ENCODE peak calls at places on chromosome 20, in four cellular contexts. B is HL-60, S is GM12878, T is K562. W is an unnamed sample.

GRCh38 chr20:58651823-58652605 is 931 bp downstream of the STX16 start:
- DNase-seq in B (peak; percentile 67), S (peak; percentile 61), T (peak; percentile 82), W (peak; percentile 56)

GRCh38 chr20:43925786-43926185 is 11.1 kb downstream of the TOX2 start:
- DNase-seq in B (no peak), S (no peak), T (no peak), W (no peak)

GRCh38 chr20:51525241-51526104 is 17.0 kb downstream of the NFATC2 start:
- DNase-seq in B (peak; percentile 62), S (no peak), T (peak; percentile 66), W (no peak)

GRCh38 chr20:44961024-44961866 is 1.0 kb upstream of the TOMM34 start:
- DNase-seq in B (no peak), S (no peak), T (no peak), W (no peak)

GRCh38 chr20:43426172-43426571 is 31.5 kb upstream of the SRSF6 start:
- DNase-seq in B (no peak), S (no peak), T (no peak), W (no peak)

GRCh38 chr20:19431906-19432305 is 219.5 kb downstream of the SLC24A3 start:
- DNase-seq in B (no peak), S (no peak), T (no peak), W (no peak)

GRCh38 chr20:54208492-54209044 is 681 bp downstream of the PFDN4 start:
- DNase-seq in B (peak; percentile 15), S (no peak), T (peak; percentile 39), W (no peak)

GRCh38 chr20:45363611-45364492 is 896 bp downstream of the SYS1 start:
- DNase-seq in B (no peak), S (no peak), T (no peak), W (no peak)

GRCh38 chr20:59031326-59032022 is 661 bp downstream of the ATP5F1E start:
- DNase-seq in B (no peak), S (no peak), T (no peak), W (no peak)

GRCh38 chr20:60789399-60789798 is 462.7 kb upstream of the CDH4 start:
- DNase-seq in B (no peak), S (no peak), T (no peak), W (no peak)

GRCh38 chr20:10716855-10717254 is 43.1 kb upstream of the JAG1 start:
- DNase-seq in B (no peak), S (no peak), T (no peak), W (no peak)

GRCh38 chr20:11544029-11544678 is 373.5 kb upstream of the BTBD3 start:
- DNase-seq in B (peak; percentile 13), S (peak; percentile 40), T (peak; percentile 18), W (peak; percentile 21)

GRCh38 chr20:52105045-52105572 is 86.5 kb downstream of the ZFP64 start:
- DNase-seq in B (no peak), S (no peak), T (no peak), W (no peak)

GRCh38 chr20:1928782-1929181 is 33.6 kb downstream of the SIRPA start:
- DNase-seq in B (no peak), S (no peak), T (no peak), W (no peak)

GRCh38 chr20:25310268-25310920 is 62.5 kb downstream of the PYGB start:
- DNase-seq in B (peak; percentile 81), S (peak; percentile 67), T (peak; percentile 88), W (peak; percentile 65)
- TF ChIP-seq POLR2AphosphoS5 in B (no peak), S (no peak), T (peak; percentile 45), W (no peak)

GRCh38 chr20:41408131-41408789 is 41.6 kb upstream of the EMILIN3 start:
- DNase-seq in B (peak; percentile 7), S (peak; percentile 48), T (no peak), W (no peak)
- TF ChIP-seq SPI1 in B (no peak), S (no peak), T (no peak), W (no peak)

DNA sequence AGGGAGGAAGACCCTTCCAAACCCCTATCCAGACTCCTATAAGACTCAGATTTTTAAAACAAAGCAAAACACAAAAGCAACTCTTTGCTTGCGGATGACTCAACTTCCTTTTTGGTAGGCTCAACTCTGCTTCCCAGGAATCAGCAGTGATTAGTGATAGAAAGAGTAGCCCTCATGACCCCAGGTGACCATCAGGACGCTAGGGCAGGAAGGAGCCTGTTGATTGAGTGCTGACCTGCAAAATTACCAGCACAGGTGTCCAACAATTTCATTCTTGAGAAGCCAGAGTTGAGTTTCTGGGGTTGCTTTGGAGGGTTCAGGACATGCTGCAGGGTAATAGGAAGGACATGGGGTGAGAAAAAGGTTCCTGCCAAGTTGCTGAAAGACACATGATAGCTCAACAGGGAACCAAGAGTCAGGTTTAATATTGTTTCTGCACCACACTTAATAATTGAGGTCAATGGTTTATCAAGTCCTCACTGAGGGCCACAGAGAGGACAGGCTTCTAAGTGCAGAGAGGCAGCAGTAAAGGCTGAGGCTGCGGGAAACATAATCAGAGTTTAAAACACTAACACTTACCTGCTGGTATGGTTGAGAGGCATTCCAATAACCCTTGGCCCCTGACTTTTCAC is 67.4 kb upstream of the BMP2 start:
- DNase-seq in B (no peak), S (no peak), T (no peak), W (no peak)
- TF ChIP-seq POLR2AphosphoS5 in B (no peak), S (no peak), T (no peak), W (no peak)

DNA sequence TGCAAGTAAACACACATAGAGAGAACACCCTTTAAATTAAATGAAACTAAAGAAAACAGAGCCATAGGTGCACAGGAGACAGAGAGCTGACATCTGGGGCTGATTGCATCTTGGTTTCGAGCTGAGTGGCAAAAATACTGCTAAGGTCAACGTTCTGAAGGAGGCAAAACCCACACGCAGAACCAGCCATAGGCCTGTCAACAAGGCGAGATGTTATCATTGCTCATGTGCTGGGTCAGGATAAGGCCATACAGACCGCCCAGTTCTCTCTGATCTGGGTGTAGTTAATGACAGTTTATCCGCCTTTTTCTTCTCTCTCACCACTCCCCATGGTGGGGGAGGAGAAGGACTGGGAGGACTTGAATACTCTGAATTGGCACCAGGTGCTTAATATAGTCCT is 4.5 kb upstream of the FAM110A start:
- DNase-seq in B (no peak), S (no peak), T (peak; percentile 89), W (no peak)
- TF ChIP-seq SPI1 in B (no peak), S (no peak), T (no peak), W (no peak)

DNA sequence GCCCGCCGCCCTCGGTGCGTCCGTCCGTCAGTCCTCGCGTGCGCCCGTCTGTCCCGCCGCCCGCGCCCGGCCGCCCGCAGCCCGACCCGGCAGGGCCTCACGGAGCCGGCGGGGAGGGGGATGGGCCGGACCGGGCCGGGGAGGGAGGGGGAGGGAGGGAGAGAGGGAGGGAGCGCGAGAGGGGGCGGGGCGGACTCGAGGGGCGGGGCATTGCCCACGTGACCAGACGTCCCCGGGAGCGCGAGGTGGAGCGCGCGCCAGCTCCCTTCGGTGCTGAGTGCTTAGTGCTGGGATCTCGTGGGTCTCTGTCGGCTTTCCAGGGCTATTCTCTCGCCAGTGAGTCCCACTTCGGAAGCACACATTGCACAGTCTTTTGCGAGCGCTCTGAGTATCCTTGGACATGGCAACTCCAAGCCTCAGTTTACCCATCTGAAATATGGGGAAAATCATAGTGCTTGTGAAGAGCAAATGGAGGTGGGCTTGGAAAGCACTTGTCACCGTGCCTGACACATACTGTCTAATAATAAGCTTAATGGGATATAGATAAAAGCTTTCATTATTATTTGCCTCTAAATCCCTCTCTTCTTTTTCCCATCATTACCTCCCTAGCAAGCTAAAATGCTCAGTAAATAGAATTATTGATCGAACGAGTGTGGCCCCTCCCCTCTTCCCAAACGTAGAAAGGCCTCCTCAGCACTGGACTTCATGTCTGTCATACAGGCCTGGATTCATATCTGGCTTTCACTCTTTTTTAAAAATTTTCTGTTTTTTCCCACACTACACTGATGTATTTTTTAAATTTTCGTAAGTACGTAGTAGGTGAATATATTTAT is at the start of gene NCOA6:
- DNase-seq in B (peak; percentile 72), S (no peak), T (peak; percentile 89), W (peak; percentile 69)
- TF ChIP-seq POLR2AphosphoS5 in B (peak; percentile 75), S (peak; percentile 49), T (peak; percentile 75), W (no peak)

DNA sequence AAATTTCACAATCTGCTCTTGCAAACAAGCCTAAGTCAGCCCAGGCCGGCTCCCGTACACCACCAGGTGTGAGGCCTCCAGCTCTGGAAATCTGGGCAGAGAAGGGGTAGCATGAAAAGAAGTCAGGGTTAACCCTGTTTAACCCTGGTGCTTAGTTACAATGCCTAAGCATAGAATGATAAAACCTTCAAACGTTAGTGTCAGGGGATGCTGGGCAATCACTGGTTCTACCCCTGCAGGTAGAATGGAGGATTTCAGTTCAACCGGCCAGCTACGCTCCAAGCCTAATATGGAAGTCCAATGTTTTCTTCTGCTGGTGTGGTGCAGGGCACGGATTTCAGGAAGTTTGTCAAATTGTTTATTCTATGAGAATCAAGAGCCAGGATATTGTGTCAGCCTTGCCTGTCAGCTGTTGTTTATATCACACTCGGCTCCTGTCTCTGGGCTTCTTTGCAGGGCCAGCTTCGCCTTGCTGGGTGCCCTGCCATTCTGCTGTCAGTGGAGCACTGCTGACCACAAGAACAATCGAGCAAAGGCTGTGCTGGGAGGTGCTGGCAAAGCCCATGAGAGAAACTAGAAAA is 20.2 kb upstream of the CD93 start:
- DNase-seq in B (no peak), S (no peak), T (no peak), W (no peak)
- TF ChIP-seq SPI1 in B (no peak), S (no peak), T (no peak), W (no peak)

DNA sequence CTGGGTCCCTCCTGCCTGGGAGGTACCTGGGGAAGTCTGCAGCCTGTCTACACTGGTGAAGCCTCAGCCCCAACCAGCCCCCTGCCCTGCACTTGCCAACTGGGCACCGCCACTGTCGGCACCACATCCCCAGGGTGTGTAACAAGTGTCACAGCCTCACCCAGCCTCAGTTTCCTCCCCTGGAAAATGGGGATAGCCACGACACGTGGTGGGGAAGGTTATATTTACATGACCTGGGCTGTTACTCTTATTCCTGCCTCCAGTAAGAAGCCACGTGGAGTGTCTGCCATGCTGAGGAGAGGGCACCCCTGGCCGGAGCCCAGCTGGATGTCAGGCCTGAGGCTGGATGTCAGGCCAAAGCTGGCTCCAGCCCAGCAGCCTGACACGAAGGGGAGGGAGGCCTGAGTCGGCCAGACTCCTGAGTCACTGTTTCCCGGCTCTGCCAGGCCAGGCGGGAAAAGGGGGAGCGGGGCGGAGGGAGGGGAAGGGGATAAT is 44.9 kb downstream of the SNAI1 start:
- DNase-seq in B (no peak), S (no peak), T (no peak), W (no peak)
- TF ChIP-seq POLR2AphosphoS5 in B (no peak), S (no peak), T (no peak), W (no peak)